ENCODE peak calls at places on chromosomes 5 and 9, in seven cellular contexts. Q is heart left ventricle, O is HCT116, M is heart right ventricle, C is omental fat pad, P is PC-3, I is AG04450. K is an unnamed sample.

GRCh38 chr5:134007581-134008256 is 2.9 kb upstream of the VDAC1 start:
- DNase-seq in Q (no peak), O (no peak), M (no peak), C (no peak), P (no peak), I (no peak), K (no peak)

GRCh38 chr9:137181680-137182079 is 6.7 kb downstream of the ANAPC2 start:
- DNase-seq in Q (no peak), O (no peak), M (no peak), C (no peak), P (no peak), I (no peak), K (no peak)

GRCh38 chr5:53063791-53064190 is 45.8 kb downstream of the MOCS2 start:
- DNase-seq in Q (no peak), O (no peak), M (no peak), C (no peak), P (no peak), I (no peak), K (no peak)

GRCh38 chr5:75336625-75337336 is at the start of gene HMGCR:
- DNase-seq in Q (peak; percentile 99), O (peak; percentile 99), M (peak; percentile 99), C (peak; percentile 91), P (peak; percentile 97), I (peak; percentile 98), K (peak; percentile 99)

GRCh38 chr5:81971086-81971693 is 633 bp upstream of the ATG10 start:
- DNase-seq in Q (no peak), O (no peak), M (no peak), C (no peak), P (no peak), I (no peak), K (no peak)

GRCh38 chr9:34403554-34404380 is 27.1 kb upstream of the MYORG start:
- DNase-seq in Q (no peak), O (peak; percentile 39), M (peak; percentile 71), C (peak; percentile 65), P (peak; percentile 76), I (peak; percentile 24), K (no peak)

GRCh38 chr9:125829743-125830142 is 82.6 kb downstream of the PBX3 start:
- DNase-seq in Q (no peak), O (no peak), M (peak; percentile 21), C (no peak), P (no peak), I (no peak), K (no peak)

GRCh38 chr9:120110520-120110919 is 469.4 kb downstream of the CDK5RAP2 start:
- DNase-seq in Q (no peak), O (no peak), M (no peak), C (no peak), P (no peak), I (no peak), K (no peak)

GRCh38 chr5:170945275-170945674 is 83.5 kb downstream of the RANBP17 start:
- DNase-seq in Q (no peak), O (no peak), M (no peak), C (no peak), P (no peak), I (no peak), K (no peak)

GRCh38 chr9:126448136-126448535 is 121.5 kb downstream of the MVB12B start:
- DNase-seq in Q (no peak), O (no peak), M (no peak), C (no peak), P (no peak), I (no peak), K (no peak)

GRCh38 chr5:72892846-72893245 is 63.0 kb upstream of the FCHO2 start:
- DNase-seq in Q (no peak), O (no peak), M (no peak), C (no peak), P (peak; percentile 25), I (no peak), K (peak; percentile 62)

GRCh38 chr5:39755986-39756385 is 331.2 kb upstream of the DAB2 start:
- DNase-seq in Q (no peak), O (peak; percentile 63), M (peak; percentile 22), C (no peak), P (peak; percentile 95), I (peak; percentile 79), K (no peak)

GRCh38 chr5:134227259-134227658 is 1.4 kb upstream of the PPP2CA start:
- DNase-seq in Q (no peak), O (no peak), M (peak; percentile 43), C (no peak), P (no peak), I (no peak), K (no peak)

GRCh38 chr5:76943006-76943405 is 9.8 kb upstream of the CRHBP start:
- DNase-seq in Q (no peak), O (no peak), M (no peak), C (no peak), P (no peak), I (no peak), K (no peak)

GRCh38 chr5:67160985-67161384 is 35.6 kb downstream of the CD180 start:
- DNase-seq in Q (no peak), O (no peak), M (no peak), C (no peak), P (peak; percentile 87), I (no peak), K (peak; percentile 57)

GRCh38 chr9:127154390-127155191 is 32.2 kb upstream of the ANGPTL2 start:
- DNase-seq in Q (peak; percentile 73), O (no peak), M (peak; percentile 84), C (no peak), P (no peak), I (no peak), K (no peak)

GRCh38 chr5:99639905-99640304 is 711.1 kb upstream of the CHD1 start:
- DNase-seq in Q (no peak), O (no peak), M (no peak), C (no peak), P (no peak), I (no peak), K (no peak)

GRCh38 chr5:143695244-143695885 is 116.6 kb upstream of the HMHB1 start:
- DNase-seq in Q (no peak), O (no peak), M (no peak), C (no peak), P (no peak), I (no peak), K (no peak)

GRCh38 chr5:174834081-174834480 is 109.7 kb downstream of the MSX2 start:
- DNase-seq in Q (no peak), O (no peak), M (no peak), C (no peak), P (no peak), I (no peak), K (no peak)

GRCh38 chr9:121204121-121204520 is 2.5 kb upstream of the RAB14 start:
- DNase-seq in Q (no peak), O (no peak), M (no peak), C (no peak), P (no peak), I (no peak), K (no peak)

GRCh38 chr5:111453290-111453689 is 59.0 kb downstream of the STARD4 start:
- DNase-seq in Q (no peak), O (no peak), M (no peak), C (no peak), P (no peak), I (no peak), K (no peak)

GRCh38 chr9:91477106-91477505 is 53.5 kb upstream of the NFIL3 start:
- DNase-seq in Q (no peak), O (no peak), M (no peak), C (no peak), P (no peak), I (no peak), K (no peak)

GRCh38 chr5:11072556-11072955 is 311.5 kb upstream of the DAP start:
- DNase-seq in Q (no peak), O (no peak), M (no peak), C (no peak), P (no peak), I (no peak), K (no peak)

GRCh38 chr5:142977363-142978051 is 207.3 kb downstream of the ARHGAP26 start:
- DNase-seq in Q (no peak), O (no peak), M (no peak), C (no peak), P (peak; percentile 71), I (peak; percentile 83), K (no peak)

GRCh38 chr9:34382879-34383278 is 6.2 kb upstream of the MYORG start:
- DNase-seq in Q (no peak), O (no peak), M (no peak), C (no peak), P (no peak), I (no peak), K (no peak)

GRCh38 chr5:79512692-79513518 is 1.0 kb downstream of the HOMER1 start:
- DNase-seq in Q (no peak), O (no peak), M (peak; percentile 15), C (no peak), P (peak; percentile 35), I (no peak), K (no peak)

DNA sequence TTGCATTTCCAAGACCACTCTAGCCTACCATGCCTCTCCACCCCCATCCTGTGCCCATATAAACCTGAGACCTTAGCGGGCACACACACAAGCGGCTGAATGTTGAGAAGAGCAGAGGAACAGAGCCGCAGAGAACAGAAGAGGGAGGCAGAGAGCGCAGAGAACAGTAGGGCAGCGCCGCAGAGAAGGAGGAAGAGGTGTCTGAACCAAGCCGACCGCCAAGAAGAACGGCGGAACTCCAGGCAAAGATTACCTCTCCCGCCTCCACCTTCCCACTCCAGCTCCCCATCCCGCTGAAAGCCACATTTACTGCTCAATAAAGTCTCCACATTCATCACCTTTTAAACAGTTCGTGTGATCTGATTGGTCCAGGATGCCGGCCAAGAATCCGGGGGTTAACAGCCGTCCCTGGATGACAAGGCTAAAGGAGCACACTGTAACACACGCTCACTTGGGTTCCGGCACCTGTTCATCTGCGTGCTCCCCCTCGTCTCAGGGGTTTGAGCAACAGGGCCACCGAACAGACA is 33.2 kb downstream of the GRIN3A start:
- DNase-seq in Q (no peak), O (no peak), M (no peak), C (no peak), P (peak; percentile 30), I (no peak), K (no peak)
- TF ChIP-seq CTCF in Q (peak; percentile 11), O (peak; percentile 4), M (no peak), C (no peak), P (peak; percentile 26), I (no peak), K (peak; percentile 49)

GRCh38 chr9:134517069-134517680 is 124.4 kb upstream of the COL5A1 start:
- DNase-seq in Q (peak; percentile 64), O (no peak), M (no peak), C (no peak), P (no peak), I (no peak), K (no peak)
- TF ChIP-seq CTCF in Q (no peak), O (no peak), M (no peak), C (no peak), P (no peak), I (no peak), K (no peak)

GRCh38 chr5:994821-995220 is 13.8 kb upstream of the NKD2 start:
- DNase-seq in Q (peak; percentile 52), O (no peak), M (peak; percentile 2), C (no peak), P (no peak), I (no peak), K (no peak)
- TF ChIP-seq CTCF in Q (no peak), O (no peak), M (no peak), C (no peak), P (no peak), I (no peak), K (no peak)

DNA sequence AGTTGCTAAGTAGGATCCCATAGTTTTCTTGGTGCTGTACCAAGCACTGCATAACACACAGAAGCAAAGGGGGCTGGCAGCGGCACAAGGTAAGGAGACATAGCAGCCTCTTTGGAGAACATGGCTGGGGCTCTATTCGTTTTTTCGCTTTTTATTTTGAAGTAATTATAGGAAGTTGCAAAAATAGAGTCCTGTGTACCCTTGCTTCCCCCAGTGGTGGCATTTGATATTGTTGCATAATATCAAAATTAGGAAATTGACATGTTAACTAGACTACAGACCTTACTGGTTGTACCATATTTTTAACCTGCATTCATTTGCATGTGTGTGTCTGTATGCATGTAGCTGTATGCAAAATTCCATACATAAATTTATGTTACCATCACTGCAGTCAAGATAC is 6.6 kb upstream of the UBQLN1 start:
- DNase-seq in Q (no peak), O (no peak), M (no peak), C (no peak), P (peak; percentile 6), I (no peak), K (no peak)
- TF ChIP-seq CTCF in Q (no peak), O (peak; percentile 29), M (no peak), C (no peak), P (peak; percentile 44), I (peak; percentile 43), K (peak; percentile 22)